ENCODE peak calls at places on chromosomes 16 and 17, in seven cellular contexts. E is epithelial cell of esophagus, N is neural progenitor cell, I is esophagus muscularis mucosa, J is left lung, L is K562, K is left ventricle myocardium inferior. T is an unnamed sample.
A peak's percentile ranks its signal among the peaks of the same experiment; 100 is the strongest.

GRCh38 chr17:51164911-51165679 is 1.1 kb upstream of the NME2 start:
- DNase-seq in I (no peak), E (no peak), J (no peak), K (no peak), L (no peak), N (peak; percentile 50), T (no peak)

GRCh38 chr17:77704048-77704815 is 254.3 kb upstream of the TNRC6C start:
- DNase-seq in E (no peak), K (no peak), L (no peak), I (no peak), J (no peak), N (no peak), T (no peak)

GRCh38 chr17:43171761-43172487 is 910 bp downstream of the NBR1 start:
- DNase-seq in N (peak; percentile 8), L (no peak), E (peak; percentile 87), K (no peak), I (no peak), J (no peak), T (peak; percentile 95)

GRCh38 chr16:67562918-67563707 is 787 bp downstream of the CTCF start:
- DNase-seq in J (peak; percentile 91), L (peak; percentile 73), E (peak; percentile 57), I (no peak), K (peak; percentile 69), N (peak; percentile 92), T (peak; percentile 51)

GRCh38 chr16:66365588-66365987 is 903 bp upstream of the CDH5 start:
- DNase-seq in J (no peak), K (peak; percentile 69), I (no peak), N (no peak), L (no peak), E (peak; percentile 33), T (peak; percentile 88)

GRCh38 chr17:16933317-16934132 is 38.4 kb downstream of the TNFRSF13B start:
- DNase-seq in N (no peak), E (no peak), J (peak; percentile 20), I (no peak), K (peak; percentile 6), L (no peak), T (no peak)

GRCh38 chr17:15157051-15157450 is 108.1 kb downstream of the PMP22 start:
- DNase-seq in L (no peak), I (peak; percentile 17), K (no peak), E (peak; percentile 23), N (no peak), J (no peak), T (peak; percentile 34)

GRCh38 chr16:84455031-84455430 is 49.4 kb downstream of the MEAK7 start:
- DNase-seq in J (no peak), E (no peak), K (no peak), I (no peak), L (no peak), N (no peak), T (no peak)

GRCh38 chr17:8387914-8388651 is 5.1 kb upstream of the RPL26 start:
- DNase-seq in N (no peak), L (no peak), J (no peak), I (no peak), K (no peak), E (peak; percentile 37), T (no peak)

GRCh38 chr16:31471875-31472558 is at the start of gene TGFB1I1:
- DNase-seq in E (peak; percentile 50), K (peak; percentile 80), I (no peak), L (no peak), J (peak; percentile 85), N (peak; percentile 29), T (peak; percentile 84)

GRCh38 chr16:17305694-17306093 is 165.1 kb downstream of the XYLT1 start:
- DNase-seq in K (no peak), L (no peak), J (no peak), I (no peak), N (no peak), E (no peak), T (no peak)

GRCh38 chr17:54937018-54937417 is 31.4 kb downstream of the COX11 start:
- DNase-seq in E (no peak), N (no peak), J (no peak), L (no peak), I (no peak), K (no peak), T (no peak)

GRCh38 chr17:2075336-2076056 is 20.6 kb downstream of the HIC1 start:
- DNase-seq in L (no peak), J (no peak), N (peak; percentile 31), K (no peak), I (no peak), E (no peak), T (peak; percentile 79)

GRCh38 chr16:81676571-81677374 is 102.3 kb upstream of the PLCG2 start:
- DNase-seq in J (no peak), K (no peak), L (no peak), N (no peak), E (no peak), I (no peak), T (no peak)

GRCh38 chr16:88628512-88628974 is 9.8 kb upstream of the IL17C start:
- DNase-seq in E (no peak), I (no peak), N (peak; percentile 72), K (peak; percentile 71), J (no peak), L (peak; percentile 87), T (peak; percentile 31)

GRCh38 chr16:49021136-49021535 is 260.5 kb downstream of the CBLN1 start:
- DNase-seq in E (peak; percentile 57), K (no peak), J (no peak), L (no peak), I (peak; percentile 39), N (peak; percentile 25), T (peak; percentile 1)

GRCh38 chr16:49441366-49441780 is 67.8 kb downstream of the C16orf78 start:
- DNase-seq in E (no peak), N (peak; percentile 49), L (no peak), K (peak; percentile 33), I (no peak), J (no peak), T (peak; percentile 8)

GRCh38 chr17:70716551-70716950 is 547.2 kb downstream of the KCNJ2 start:
- DNase-seq in I (no peak), K (no peak), L (no peak), N (no peak), E (no peak), J (no peak), T (no peak)

GRCh38 chr16:82432261-82432660 is 194.5 kb upstream of the CDH13 start:
- DNase-seq in N (no peak), K (no peak), J (no peak), I (peak; percentile 60), E (peak; percentile 9), L (no peak), T (no peak)

GRCh38 chr16:74778646-74779045 is 4.0 kb upstream of the FA2H start:
- DNase-seq in L (no peak), K (no peak), N (no peak), J (no peak), I (peak; percentile 89), E (no peak), T (no peak)

GRCh38 chr16:4316732-4317461 is 1.0 kb downstream of the GLIS2 start:
- DNase-seq in K (peak; percentile 60), N (no peak), I (no peak), E (no peak), L (no peak), J (peak; percentile 92), T (peak; percentile 63)

GRCh38 chr17:2701161-2701995 is 10.2 kb downstream of the CLUH start:
- DNase-seq in J (peak; percentile 76), K (peak; percentile 8), I (no peak), E (no peak), L (no peak), N (no peak), T (no peak)

GRCh38 chr16:68062910-68063393 is 22.2 kb upstream of the NFATC3 start:
- DNase-seq in L (no peak), N (no peak), J (no peak), E (no peak), K (no peak), I (no peak), T (no peak)

GRCh38 chr17:77332981-77333685 is 192.4 kb downstream of the SEC14L1 start:
- DNase-seq in N (no peak), L (peak; percentile 38), K (no peak), I (no peak), E (peak; percentile 91), J (no peak), T (peak; percentile 72)

GRCh38 chr16:11012841-11013240 is 68.5 kb downstream of the CLEC16A start:
- DNase-seq in L (no peak), E (peak; percentile 58), N (no peak), J (no peak), K (no peak), I (no peak), T (no peak)

GRCh38 chr17:14355556-14355955 is 54.7 kb downstream of the HS3ST3B1 start:
- DNase-seq in J (no peak), I (no peak), N (no peak), K (no peak), L (no peak), E (no peak), T (no peak)

GRCh38 chr16:26569793-26570192 is 496.9 kb upstream of the C16orf82 start:
- DNase-seq in J (no peak), N (peak; percentile 64), E (no peak), K (no peak), I (no peak), L (no peak), T (no peak)

DNA sequence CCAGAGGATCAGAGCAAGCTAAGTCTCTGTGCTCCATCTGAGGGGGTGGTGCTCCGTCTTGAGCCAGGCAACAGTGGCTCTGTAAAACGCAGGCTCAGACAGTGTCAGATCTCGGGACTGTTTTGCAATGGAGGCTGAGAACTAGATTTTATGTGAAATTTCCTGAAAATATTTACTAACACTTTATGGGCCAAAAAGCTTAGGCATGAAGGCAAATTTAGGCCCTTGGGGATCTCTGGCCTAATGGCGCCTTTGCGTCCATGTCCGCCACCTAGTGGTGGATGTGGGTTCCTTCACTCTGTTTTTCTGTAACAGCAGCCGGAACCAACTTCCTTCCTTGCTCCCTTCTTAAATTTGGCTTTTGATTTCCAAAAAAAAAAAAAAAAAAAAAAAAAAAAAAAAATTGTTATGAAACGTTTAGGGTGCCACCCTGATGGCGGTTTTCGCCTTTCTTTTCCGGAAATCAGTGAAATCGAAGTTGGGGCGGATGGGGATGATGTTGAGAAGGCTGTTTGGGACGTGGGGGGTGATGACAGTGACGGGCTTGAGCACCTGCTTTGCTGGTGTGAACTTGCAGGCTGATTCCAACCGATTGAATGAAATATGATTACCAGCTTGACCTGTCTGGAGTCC is 14.0 kb upstream of the ELAC2 start:
- DNase-seq in J (no peak), L (peak; percentile 73), K (peak; percentile 39), I (no peak), E (peak; percentile 54), N (peak; percentile 66), T (peak; percentile 74)
- H3K4me3 ChIP-seq in J (no peak overlapping the region), L (no peak overlapping the region), K (no peak overlapping the region), I (no peak overlapping the region), E (no peak overlapping the region), N (no peak overlapping the region), T (no peak overlapping the region)

GRCh38 chr17:76166168-76166567 is 25.1 kb upstream of the FOXJ1 start:
- DNase-seq in I (no peak), N (no peak), K (no peak), L (no peak), E (peak; percentile 10), J (no peak), T (peak; percentile 4)
- TF ChIP-seq CTCF in I (no peak), N (no peak), K (no peak), L (no peak), E (no peak), J (no peak), T (no peak)

GRCh38 chr16:716250-716607 is 1.3 kb downstream of the METRN start:
- DNase-seq in K (no peak), E (no peak), N (peak; percentile 95), L (peak; percentile 42), I (no peak), J (no peak), T (peak; percentile 50)
- H3K4me3 ChIP-seq in K (peak overlapping the region; percentile 91), E (peak overlapping the region; percentile 54), N (peak overlapping the region; percentile 95), L (peak overlapping the region; percentile 68), I (peak overlapping the region; percentile 86), J (peak overlapping the region; percentile 65), T (peak overlapping the region; percentile 48)

GRCh38 chr17:35287286-35287811 is 44.5 kb downstream of the SLFN5 start:
- DNase-seq in E (no peak), K (no peak), N (no peak), L (no peak), J (no peak), I (no peak), T (no peak)
- TF ChIP-seq CTCF in E (no peak), K (no peak), N (no peak), L (no peak), J (no peak), I (no peak), T (no peak)